ENCODE peak calls at places on chromosomes 16 and 17, in nine cellular contexts. U, O, W, K, R, B, C, Z and N are unnamed samples.

GRCh38 chr16:47638175-47638574 is 177.0 kb downstream of the PHKB start:
- DNase-seq in O (no peak), B (no peak), W (no peak), R (no peak), U (no peak), C (no peak), Z (no peak), K (no peak), N (no peak)

GRCh38 chr16:80274576-80275191 is 266.1 kb upstream of the DYNLRB2 start:
- DNase-seq in R (no peak), K (peak), U (no peak), W (no peak), O (no peak), B (no peak), C (peak), Z (no peak), N (no peak)

GRCh38 chr17:83173997-83174858 is 94.8 kb downstream of the METRNL start:
- DNase-seq in R (no peak), K (no peak), C (peak), B (peak), Z (no peak), W (peak), O (no peak), U (peak), N (no peak)

GRCh38 chr16:58455750-58456149 is 44.2 kb upstream of the NDRG4 start:
- DNase-seq in R (no peak), W (no peak), Z (no peak), C (no peak), K (no peak), U (no peak), O (no peak), B (no peak), N (no peak)

GRCh38 chr17:56887552-56888467 is 26.0 kb downstream of the TRIM25 start:
- DNase-seq in W (no peak), K (peak), O (no peak), Z (no peak), U (no peak), C (no peak), B (no peak), R (no peak), N (no peak)

GRCh38 chr17:16442594-16443389 is 27.4 kb downstream of the TRPV2 start:
- DNase-seq in B (no peak), C (no peak), U (no peak), R (no peak), K (no peak), W (no peak), O (no peak), Z (no peak), N (no peak)

GRCh38 chr17:35801583-35802224 is 6.3 kb upstream of the MMP28 start:
- DNase-seq in B (no peak), C (no peak), U (peak), Z (peak), R (peak), O (peak), W (peak), K (peak), N (no peak)

GRCh38 chr17:83064732-83065659 is 14.4 kb upstream of the METRNL start:
- DNase-seq in Z (no peak), U (peak), R (peak), O (peak), C (no peak), W (peak), B (peak), K (no peak), N (peak)

GRCh38 chr17:46143827-46144236 is 49.4 kb downstream of the KANSL1 start:
- DNase-seq in W (no peak), K (no peak), B (no peak), C (no peak), Z (no peak), R (no peak), O (no peak), U (no peak), N (no peak)

GRCh38 chr17:64964796-64965195 is 45.5 kb upstream of the LRRC37A3 start:
- DNase-seq in C (peak), R (no peak), U (no peak), O (no peak), K (no peak), B (no peak), W (no peak), Z (no peak), N (no peak)

GRCh38 chr16:8920676-8921625 is 38.8 kb downstream of the LITAFD start:
- DNase-seq in B (no peak), R (no peak), Z (no peak), U (no peak), W (no peak), K (no peak), O (no peak), C (no peak), N (no peak)

GRCh38 chr17:67712375-67712774 is 5.4 kb upstream of the NOL11 start:
- DNase-seq in C (no peak), R (no peak), Z (no peak), W (no peak), U (no peak), K (no peak), B (peak), O (no peak), N (no peak)

GRCh38 chr16:88909431-88910210 is 43.2 kb upstream of the PABPN1L start:
- DNase-seq in B (no peak), W (peak), Z (no peak), K (no peak), U (no peak), O (no peak), R (no peak), C (no peak), N (peak)

GRCh38 chr16:75702247-75702646 is 986 bp upstream of the DUXB start:
- DNase-seq in U (no peak), O (no peak), B (peak), C (no peak), R (no peak), W (no peak), K (no peak), Z (no peak), N (no peak)

GRCh38 chr16:27243725-27244362 is 24.7 kb downstream of the NSMCE1 start:
- DNase-seq in Z (no peak), K (no peak), R (peak), U (no peak), B (no peak), W (no peak), O (peak), C (no peak), N (no peak)

GRCh38 chr17:36869856-36870617 is 67.2 kb upstream of the LHX1 start:
- DNase-seq in C (no peak), B (no peak), W (no peak), U (no peak), R (no peak), K (peak), O (no peak), Z (no peak), N (no peak)

GRCh38 chr17:76515291-76515949 is 14.2 kb upstream of the RHBDF2 start:
- DNase-seq in B (no peak), Z (no peak), W (no peak), O (peak), C (no peak), U (peak), K (peak), R (peak), N (no peak)

GRCh38 chr16:85588562-85589503 is 24.3 kb upstream of the GSE1 start:
- DNase-seq in U (no peak), B (no peak), R (no peak), K (no peak), Z (no peak), O (no peak), W (no peak), C (no peak), N (no peak)

GRCh38 chr16:31128711-31129567 is 6.6 kb downstream of the PRSS8 start:
- DNase-seq in K (no peak), W (peak), U (no peak), O (peak), B (no peak), C (no peak), Z (no peak), R (no peak), N (peak)

GRCh38 chr16:62639890-62640289 is 603.7 kb upstream of the CDH8 start:
- DNase-seq in C (no peak), B (no peak), O (no peak), R (no peak), U (no peak), Z (no peak), W (no peak), K (no peak), N (no peak)

GRCh38 chr16:68079616-68080344 is 5.4 kb upstream of the NFATC3 start:
- DNase-seq in O (peak), K (peak), R (peak), B (no peak), U (peak), W (peak), C (no peak), Z (no peak), N (peak)

GRCh38 chr17:43224146-43224705 is 4.2 kb downstream of the CCDC200 start:
- DNase-seq in B (no peak), O (peak), K (no peak), W (peak), Z (no peak), U (no peak), R (no peak), C (no peak), N (peak)

GRCh38 chr17:79919164-79919585 is 79.9 kb upstream of the CBX4 start:
- DNase-seq in W (peak), B (no peak), K (no peak), Z (peak), U (peak), R (peak), C (no peak), O (peak), N (peak)

GRCh38 chr17:75571197-75571884 is 16.3 kb upstream of the MYO15B start:
- DNase-seq in Z (no peak), U (no peak), B (no peak), C (no peak), R (no peak), K (no peak), W (peak), O (peak), N (no peak)

GRCh38 chr17:66330646-66331037 is 28.2 kb downstream of the PRKCA start:
- DNase-seq in B (no peak), W (no peak), R (no peak), O (no peak), C (no peak), K (no peak), U (peak), Z (no peak), N (no peak)

GRCh38 chr16:86061318-86061695 is 162.3 kb downstream of the IRF8 start:
- DNase-seq in B (no peak), C (no peak), K (no peak), Z (no peak), U (no peak), W (no peak), R (no peak), O (no peak), N (no peak)

GRCh38 chr17:64459284-64459747 is 10.4 kb downstream of the MILR1 start:
- DNase-seq in Z (no peak), O (no peak), W (no peak), K (peak), U (no peak), B (no peak), R (no peak), C (no peak), N (no peak)

GRCh38 chr17:30378191-30378796 is 433 bp upstream of the CPD start:
- DNase-seq in O (peak), U (peak), B (no peak), W (peak), K (no peak), Z (peak), R (no peak), C (peak), N (peak)

GRCh38 chr17:39165844-39166349 is at the start of gene ARL5C:
- DNase-seq in C (no peak), W (no peak), B (no peak), U (no peak), R (no peak), Z (no peak), K (no peak), O (no peak), N (no peak)

GRCh38 chr16:27406729-27407128 is 4.8 kb downstream of the IL21R start:
- DNase-seq in B (no peak), O (no peak), W (no peak), U (no peak), K (no peak), Z (no peak), R (no peak), C (no peak), N (no peak)

GRCh38 chr16:71557299-71557698 is 19.6 kb downstream of the TAT start:
- DNase-seq in K (no peak), U (no peak), Z (no peak), R (no peak), B (no peak), W (no peak), O (no peak), C (no peak), N (no peak)

GRCh38 chr17:73301359-73301758 is 10.4 kb downstream of the CDC42EP4 start:
- DNase-seq in Z (no peak), B (no peak), R (no peak), U (no peak), W (no peak), O (no peak), C (no peak), K (no peak), N (no peak)

GRCh38 chr17:78206298-78206697 is 7.8 kb upstream of the BIRC5 start:
- DNase-seq in R (no peak), W (no peak), B (no peak), K (no peak), O (no peak), C (no peak), U (no peak), Z (no peak), N (no peak)

GRCh38 chr16:11627292-11627663 is 40.6 kb upstream of the LITAF start:
- DNase-seq in Z (no peak), U (no peak), C (no peak), B (no peak), W (no peak), R (no peak), O (no peak), K (no peak), N (no peak)

GRCh38 chr16:11626657-11627291 is 40.1 kb upstream of the LITAF start:
- DNase-seq in O (no peak), R (no peak), B (no peak), W (no peak), Z (no peak), C (no peak), K (no peak), U (no peak), N (no peak)

GRCh38 chr16:11624205-11624604 is 37.5 kb upstream of the LITAF start:
- DNase-seq in Z (no peak), R (no peak), U (no peak), B (no peak), C (no peak), K (no peak), O (no peak), W (no peak), N (no peak)

GRCh38 chr16:11625769-11626168 is 39.0 kb upstream of the LITAF start:
- DNase-seq in U (no peak), B (no peak), R (no peak), O (no peak), C (no peak), K (peak), W (no peak), Z (no peak), N (no peak)

GRCh38 chr16:11624645-11625607 is 38.2 kb upstream of the LITAF start:
- DNase-seq in K (no peak), Z (no peak), B (no peak), W (no peak), U (no peak), C (no peak), R (no peak), O (no peak), N (no peak)
- H3K27ac ChIP-seq in K (no peak), Z (no peak), B (no peak), W (no peak), U (no peak), C (no peak), R (no peak), O (peak), N (no peak)

GRCh38 chr17:58641937-58642336 is 49.9 kb downstream of the TEX14 start:
- DNase-seq in Z (no peak), R (no peak), B (no peak), K (no peak), W (no peak), C (no peak), O (no peak), U (no peak), N (no peak)

GRCh38 chr17:58643147-58643546 is 48.7 kb downstream of the TEX14 start:
- DNase-seq in K (peak), R (no peak), O (no peak), B (no peak), U (no peak), W (no peak), Z (no peak), C (no peak), N (no peak)

GRCh38 chr17:58640202-58640601 is 51.6 kb downstream of the TEX14 start:
- DNase-seq in W (no peak), O (no peak), Z (no peak), K (no peak), U (no peak), B (no peak), C (no peak), R (no peak), N (no peak)

GRCh38 chr17:58637011-58637570 is 54.8 kb downstream of the TEX14 start:
- DNase-seq in U (no peak), Z (no peak), R (no peak), W (no peak), C (no peak), K (no peak), O (no peak), B (no peak), N (no peak)

DNA sequence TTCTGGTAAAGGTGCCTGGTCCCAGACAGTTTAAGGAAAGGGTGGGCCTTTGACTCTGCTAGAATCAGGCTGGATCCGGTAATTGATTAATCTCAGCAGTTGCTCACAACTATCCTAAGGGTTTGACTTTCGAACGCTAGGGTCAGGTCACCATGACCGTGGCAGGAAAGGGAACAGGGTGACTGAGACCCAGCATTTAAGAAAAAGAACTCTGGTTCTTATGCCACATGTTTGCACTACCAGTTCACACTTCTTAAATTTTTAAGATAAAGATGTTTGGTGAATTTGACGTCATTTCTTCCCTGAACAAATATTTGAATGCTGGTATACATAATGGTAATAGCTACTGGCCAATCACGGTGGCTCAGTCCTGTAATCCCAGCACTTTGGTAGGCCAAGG is 52.2 kb downstream of the TEX14 start:
- DNase-seq in W (no peak), Z (no peak), K (no peak), U (no peak), R (no peak), O (no peak), B (no peak), C (no peak), N (no peak)
- H3K27ac ChIP-seq in W (no peak), Z (no peak), K (no peak), U (no peak), R (no peak), O (no peak), B (peak), C (no peak), N (no peak)

DNA sequence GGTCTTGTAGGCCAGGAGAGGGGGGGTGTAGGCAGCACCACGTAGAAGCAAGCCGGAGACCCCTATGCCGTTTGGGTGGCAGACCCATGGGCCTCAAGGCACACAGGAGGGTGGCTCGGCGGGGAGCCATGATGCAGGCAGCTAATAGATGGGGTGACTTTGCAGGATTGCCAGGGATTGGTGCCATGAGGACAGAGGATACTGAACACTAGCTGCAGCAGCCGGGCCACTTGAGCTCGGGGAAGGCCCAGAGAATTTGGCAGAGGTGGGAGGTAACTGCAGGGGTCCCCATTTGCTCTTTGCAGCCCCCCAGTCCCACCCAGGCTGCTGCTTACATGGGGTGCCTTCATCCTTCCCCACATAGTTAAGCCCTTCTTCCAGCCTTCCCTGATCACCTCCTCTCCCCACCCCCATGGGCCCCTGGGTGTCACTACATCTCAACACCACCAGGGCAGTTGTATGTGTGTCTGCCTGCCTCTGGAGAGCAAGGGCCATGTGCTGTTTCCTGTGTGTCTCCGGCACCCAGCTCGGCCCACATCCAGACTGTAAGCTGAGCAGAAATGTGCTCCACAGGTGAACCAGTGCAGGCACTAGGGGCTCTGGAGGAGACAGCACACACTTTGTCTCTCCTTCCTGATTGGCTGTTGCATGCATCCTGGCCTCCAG is 52.1 kb downstream of the SREBF1 start:
- DNase-seq in O (no peak), B (peak), Z (peak), R (no peak), C (peak), K (no peak), U (no peak), W (no peak), N (no peak)
- H3K27ac ChIP-seq in O (no peak), B (peak), Z (no peak), R (peak), C (no peak), K (no peak), U (peak), W (peak), N (peak)

DNA sequence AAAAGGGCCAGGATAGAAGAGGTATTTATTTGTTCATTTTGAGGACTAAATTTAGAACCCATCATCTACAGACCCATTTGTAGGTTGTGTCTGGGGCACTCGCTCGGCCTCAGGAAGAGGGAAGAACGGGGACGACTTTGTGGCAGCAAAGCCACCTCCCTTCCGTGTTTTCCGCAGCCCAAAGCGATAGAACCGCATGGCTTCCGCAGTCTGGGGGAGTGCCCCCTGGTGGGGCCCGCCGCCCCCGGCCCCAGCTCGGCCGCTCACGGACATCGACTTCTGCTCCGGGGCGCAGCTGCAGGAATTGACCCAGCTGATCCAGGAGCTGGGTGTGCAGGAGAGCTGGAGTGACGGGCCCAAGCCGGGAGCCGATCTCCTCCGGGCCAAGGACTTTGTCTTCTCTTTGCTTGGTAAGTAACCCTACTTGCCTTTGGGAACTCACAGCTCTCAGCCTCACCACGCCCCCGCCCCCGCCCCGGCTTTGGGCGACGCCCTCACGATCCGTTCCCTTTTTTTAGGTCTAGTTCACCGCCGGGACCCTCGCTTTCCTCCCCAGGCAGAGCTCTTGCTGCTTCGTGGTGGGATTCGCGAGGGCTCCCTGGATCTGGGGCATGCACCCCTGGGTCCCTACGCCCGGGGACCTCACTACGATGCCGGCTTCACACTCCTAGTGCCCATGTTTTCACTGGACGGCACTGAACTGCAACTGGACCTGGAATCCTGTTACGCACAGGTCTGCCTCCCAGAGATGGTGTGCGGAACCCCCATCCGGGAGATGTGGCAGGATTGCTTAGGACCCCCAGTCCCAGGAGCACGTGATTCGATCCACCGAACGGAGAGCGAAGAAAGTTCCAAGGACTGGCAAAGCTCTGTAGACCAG is 681 bp downstream of the TMEM102 start:
- DNase-seq in B (peak), U (no peak), K (no peak), R (no peak), Z (peak), C (peak), O (peak), W (peak), N (peak)
- H3K27ac ChIP-seq in B (peak), U (peak), K (no peak), R (peak), Z (no peak), C (no peak), O (peak), W (peak), N (peak)

GRCh38 chr17:48547839-48548686 is 3.2 kb upstream of the HOXB2 start:
- DNase-seq in C (peak), Z (no peak), K (peak), U (no peak), O (no peak), R (no peak), W (no peak), B (no peak), N (no peak)
- H3K27ac ChIP-seq in C (no peak), Z (no peak), K (peak), U (peak), O (peak), R (no peak), W (peak), B (no peak), N (no peak)